ENCODE peak calls at places on chromosomes 2 and 18, in four cellular contexts. M is SK-N-SH, B is PC-3, S is GM23338. A is an unnamed sample.

GRCh38 chr2:239610457-239611221 is 209.8 kb upstream of the HDAC4 start:
- DNase-seq in M (no peak), B (no peak), S (no peak), A (no peak)

GRCh38 chr2:133393881-133394280 is 174.4 kb downstream of the NCKAP5 start:
- DNase-seq in M (no peak), B (no peak), S (no peak), A (no peak)

GRCh38 chr2:172085460-172086159 is at the start of gene DLX1:
- DNase-seq in M (peak; percentile 71), B (no peak), S (no peak), A (no peak)

GRCh38 chr2:1645761-1646476 is 98.4 kb downstream of the PXDN start:
- DNase-seq in M (no peak), B (no peak), S (no peak), A (no peak)

GRCh38 chr18:42330296-42330695 is 375.3 kb downstream of the PIK3C3 start:
- DNase-seq in M (no peak), B (no peak), S (peak; percentile 2), A (no peak)

GRCh38 chr2:168560817-168561485 is 104.9 kb downstream of the CERS6 start:
- DNase-seq in M (no peak), B (no peak), S (no peak), A (no peak)

GRCh38 chr18:9275890-9276289 is 58.7 kb upstream of the TWSG1 start:
- DNase-seq in M (no peak), B (peak; percentile 26), S (no peak), A (no peak)

GRCh38 chr2:226329180-226329579 is 470.4 kb downstream of the IRS1 start:
- DNase-seq in M (no peak), B (no peak), S (no peak), A (no peak)

GRCh38 chr2:232588680-232589585 is 38.4 kb downstream of the EIF4E2 start:
- DNase-seq in M (peak; percentile 28), B (peak; percentile 94), S (no peak), A (no peak)

GRCh38 chr2:170885130-170885791 is 43.8 kb upstream of the GORASP2 start:
- DNase-seq in M (no peak), B (peak; percentile 10), S (peak; percentile 7), A (no peak)

GRCh38 chr2:36352711-36353110 is 2.9 kb upstream of the CRIM1 start:
- DNase-seq in M (no peak), B (peak; percentile 86), S (no peak), A (peak; percentile 19)

GRCh38 chr18:76687271-76688006 is 134.9 kb upstream of the ZNF236 start:
- DNase-seq in M (no peak), B (no peak), S (no peak), A (no peak)

GRCh38 chr2:50401772-50402653 is 629.9 kb downstream of the NRXN1 start:
- DNase-seq in M (peak; percentile 39), B (peak; percentile 75), S (peak; percentile 87), A (peak; percentile 37)

GRCh38 chr2:140384946-140385345 is 1604.8 kb upstream of the NXPH2 start:
- DNase-seq in M (no peak), B (no peak), S (no peak), A (no peak)

GRCh38 chr2:102147935-102148334 is 5.4 kb downstream of the IL1R1 start:
- DNase-seq in M (no peak), B (no peak), S (no peak), A (no peak)

GRCh38 chr2:237727363-237727762 is 71.2 kb upstream of the RBM44 start:
- DNase-seq in M (no peak), B (peak; percentile 25), S (no peak), A (no peak)

GRCh38 chr2:174085781-174086180 is 120.6 kb upstream of the SP3 start:
- DNase-seq in M (no peak), B (no peak), S (no peak), A (no peak)

GRCh38 chr2:202140522-202141292 is 67.7 kb downstream of the KIAA2012 start:
- DNase-seq in M (peak; percentile 69), B (no peak), S (no peak), A (no peak)

GRCh38 chr18:48834421-48835011 is 116.2 kb downstream of the SMAD7 start:
- DNase-seq in M (no peak), B (peak; percentile 84), S (no peak), A (peak; percentile 52)

GRCh38 chr2:215161301-215161829 is 22.9 kb upstream of the ABCA12 start:
- DNase-seq in M (no peak), B (peak; percentile 18), S (no peak), A (no peak)

GRCh38 chr2:69168144-69168813 is 155.3 kb downstream of the ANTXR1 start:
- DNase-seq in M (no peak), B (peak; percentile 10), S (no peak), A (no peak)

GRCh38 chr2:17879137-17879912 is 858 bp downstream of the KCNS3 start:
- DNase-seq in M (peak; percentile 72), B (peak; percentile 68), S (peak; percentile 96), A (no peak)

GRCh38 chr18:79856119-79857080 is 58.7 kb downstream of the KCNG2 start:
- DNase-seq in M (peak; percentile 46), B (peak; percentile 24), S (peak; percentile 75), A (peak; percentile 9)

GRCh38 chr2:134136702-134137101 is 117.2 kb upstream of the MGAT5 start:
- DNase-seq in M (no peak), B (no peak), S (no peak), A (no peak)

GRCh38 chr2:157952548-157952947 is 76.4 kb upstream of the ACVR1 start:
- DNase-seq in M (no peak), B (no peak), S (no peak), A (no peak)

GRCh38 chr2:166417669-166418068 is 41.9 kb upstream of the SCN9A start:
- DNase-seq in M (no peak), B (peak; percentile 72), S (peak; percentile 53), A (peak; percentile 10)

GRCh38 chr2:110714824-110715223 is 17.5 kb upstream of the ACOXL start:
- DNase-seq in M (no peak), B (no peak), S (no peak), A (no peak)

GRCh38 chr2:191620144-191620543 is 57.8 kb upstream of the NABP1 start:
- DNase-seq in M (no peak), B (no peak), S (no peak), A (no peak)

GRCh38 chr2:39142904-39143617 is 22.2 kb upstream of the SOS1 start:
- DNase-seq in M (no peak), B (no peak), S (no peak), A (no peak)

GRCh38 chr2:129813404-129813803 is 166.1 kb upstream of the RAB6C start:
- DNase-seq in M (no peak), B (no peak), S (peak; percentile 43), A (peak; percentile 2)

DNA sequence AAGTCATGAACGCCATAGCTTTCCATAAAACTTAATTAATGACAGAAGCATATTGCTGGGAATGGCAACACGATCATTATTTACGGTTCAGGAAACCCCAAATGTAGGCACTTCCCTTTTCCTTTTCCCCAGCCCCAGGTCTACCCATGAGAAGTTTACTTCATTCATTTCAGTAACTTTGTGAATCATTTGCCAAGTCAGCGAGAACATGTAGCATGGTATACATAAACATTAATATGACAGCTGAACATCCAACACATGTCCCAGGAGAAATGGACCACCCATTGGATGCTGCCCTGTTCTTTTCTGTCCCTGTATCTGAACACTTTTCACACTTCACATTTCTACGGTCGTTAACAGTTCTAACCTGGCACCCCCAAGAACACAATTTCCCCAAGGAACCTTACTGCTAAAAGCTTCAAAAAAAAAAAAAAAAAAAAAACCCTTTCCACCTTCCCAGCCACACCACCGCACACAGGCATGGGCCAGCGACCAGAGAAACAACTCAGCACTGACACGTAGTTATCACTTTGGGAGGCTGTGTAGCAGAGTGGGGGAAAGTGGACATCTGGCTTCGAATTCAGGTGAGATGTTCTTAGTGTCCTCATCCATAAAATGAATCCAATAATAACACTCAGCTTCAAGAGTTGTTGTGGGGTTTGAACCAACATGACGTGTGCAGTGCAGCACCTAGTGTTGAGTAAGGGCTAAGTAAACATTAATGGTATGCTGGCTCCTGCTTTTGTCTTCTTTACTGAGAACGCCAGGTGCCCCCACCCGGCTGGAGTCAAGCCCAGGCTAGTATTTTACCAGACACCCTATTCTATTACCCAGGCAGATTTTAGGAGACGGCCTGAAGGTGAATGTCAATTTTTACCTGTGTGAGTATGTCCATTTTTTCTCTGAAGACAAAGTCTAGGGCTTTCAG is 371.5 kb downstream of the LNPK start:
- DNase-seq in M (no peak), B (peak; percentile 34), S (peak; percentile 4), A (no peak)
- H4K20me1 ChIP-seq in M (no peaks in the 10 kb centered on the region), B (no peaks in the 10 kb centered on the region), S (no peaks in the 10 kb centered on the region), A (no peaks in the 10 kb centered on the region)

GRCh38 chr2:27716301-27717069 is 52.8 kb downstream of the SLC4A1AP start:
- DNase-seq in M (no peak), B (no peak), S (peak; percentile 65), A (no peak)
- H3K4me2 ChIP-seq in M (no peak overlapping the region), B (no peak overlapping the region), S (peak overlapping the region; percentile 96), A (no peak overlapping the region)

GRCh38 chr18:2923464-2923863 is 76.7 kb downstream of the EMILIN2 start:
- DNase-seq in M (no peak), B (peak; percentile 15), S (no peak), A (no peak)
- TF ChIP-seq EZH2phosphoT487 in M (no peak), B (no peak), S (no peak), A (no peak)

DNA sequence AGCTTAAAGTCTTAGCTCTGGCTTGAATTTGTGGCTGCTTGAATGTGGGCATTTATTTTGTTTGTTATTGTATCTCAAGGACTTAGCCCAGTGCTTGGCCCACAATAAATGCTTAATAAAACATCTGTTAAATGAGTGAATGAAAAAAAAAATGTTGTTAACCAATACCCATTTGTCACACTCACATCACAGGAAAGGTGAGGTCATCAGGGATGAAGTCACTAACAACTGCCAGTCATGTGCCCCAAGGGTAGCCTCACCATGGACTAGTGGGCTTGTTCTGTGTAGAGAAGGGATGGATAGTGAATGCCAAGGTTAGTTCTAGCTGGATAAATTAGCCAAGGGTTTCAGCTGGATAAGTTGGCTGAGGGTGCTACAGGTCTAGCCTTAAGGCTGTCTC is 3.0 kb downstream of the NRBP1 start:
- DNase-seq in M (no peak), B (peak; percentile 36), S (no peak), A (no peak)
- H4K20me1 ChIP-seq in M (peaks cover 46% of the 10 kb centered on the region), B (peaks cover 25% of the 10 kb centered on the region), S (peaks cover 24% of the 10 kb centered on the region), A (peaks cover 11% of the 10 kb centered on the region)

A was measured in OCI-LY7.